ENCODE peak calls at places on chromosomes 13 and 19, in five cellular contexts. One of them, this sample, is unnamed.

GRCh38 chr19:39030854-39031367 is 1.4 kb downstream of the FBXO27 start:
- DNase-seq in HEK293T: no peak
- DNase-seq in NT2/D1: no peak
- DNase-seq in HepG2: peak
- DNase-seq in H1: no peak
- DNase-seq in this sample: no peak

GRCh38 chr19:11024259-11024658 is 63.4 kb downstream of the SMARCA4 start:
- DNase-seq in HEK293T: no peak
- DNase-seq in NT2/D1: no peak
- DNase-seq in HepG2: no peak
- DNase-seq in H1: no peak
- DNase-seq in this sample: no peak

GRCh38 chr13:98717256-98717655 is 35.2 kb downstream of the SLC15A1 start:
- DNase-seq in HepG2: no peak
- DNase-seq in HEK293T: no peak
- DNase-seq in NT2/D1: no peak
- DNase-seq in H1: no peak
- DNase-seq in this sample: no peak

GRCh38 chr13:106484755-106485193 is 50.7 kb downstream of the EFNB2 start:
- DNase-seq in H1: no peak
- DNase-seq in NT2/D1: no peak
- DNase-seq in HepG2: no peak
- DNase-seq in HEK293T: no peak
- DNase-seq in this sample: no peak

GRCh38 chr19:27764186-27764804 is 1448.7 kb downstream of the UQCRFS1 start:
- DNase-seq in NT2/D1: no peak
- DNase-seq in HepG2: no peak
- DNase-seq in HEK293T: no peak
- DNase-seq in H1: no peak
- DNase-seq in this sample: no peak

GRCh38 chr13:92896842-92897241 is 329.8 kb upstream of the GPC6 start:
- DNase-seq in HepG2: peak
- DNase-seq in H1: no peak
- DNase-seq in NT2/D1: peak
- DNase-seq in HEK293T: peak
- DNase-seq in this sample: no peak

GRCh38 chr19:38425810-38426466 is at the start of gene RASGRP4:
- DNase-seq in HepG2: no peak
- DNase-seq in NT2/D1: no peak
- DNase-seq in HEK293T: no peak
- DNase-seq in H1: no peak
- DNase-seq in this sample: no peak

GRCh38 chr19:46608178-46608577 is 7.0 kb downstream of the CALM3 start:
- DNase-seq in HEK293T: no peak
- DNase-seq in H1: no peak
- DNase-seq in HepG2: no peak
- DNase-seq in NT2/D1: no peak
- DNase-seq in this sample: no peak

GRCh38 chr13:113857531-113858195 is 6.2 kb downstream of the GAS6 start:
- DNase-seq in H1: no peak
- DNase-seq in HepG2: no peak
- DNase-seq in NT2/D1: no peak
- DNase-seq in HEK293T: no peak
- DNase-seq in this sample: no peak

GRCh38 chr13:101309014-101309619 is 107.2 kb downstream of the NALCN start:
- DNase-seq in HepG2: no peak
- DNase-seq in NT2/D1: no peak
- DNase-seq in HEK293T: no peak
- DNase-seq in H1: no peak
- DNase-seq in this sample: no peak

GRCh38 chr13:43132228-43132627 is 108.8 kb downstream of the DNAJC15 start:
- DNase-seq in HepG2: peak
- DNase-seq in NT2/D1: peak
- DNase-seq in HEK293T: peak
- DNase-seq in H1: peak
- DNase-seq in this sample: no peak

GRCh38 chr19:3980353-3981251 is 4.7 kb downstream of the EEF2 start:
- DNase-seq in NT2/D1: no peak
- DNase-seq in H1: no peak
- DNase-seq in HepG2: no peak
- DNase-seq in HEK293T: no peak
- DNase-seq in this sample: no peak

GRCh38 chr19:14381689-14382474 is 638 bp downstream of the ADGRE5 start:
- DNase-seq in HepG2: no peak
- DNase-seq in NT2/D1: no peak
- DNase-seq in H1: no peak
- DNase-seq in HEK293T: no peak
- DNase-seq in this sample: no peak
- TF ChIP-seq SUZ12 in HepG2: no peak
- TF ChIP-seq SUZ12 in NT2/D1: no peak
- TF ChIP-seq SUZ12 in H1: no peak
- TF ChIP-seq SUZ12 in HEK293T: no peak
- TF ChIP-seq SUZ12 in this sample: no peak

GRCh38 chr19:41434450-41434849 is 5.3 kb downstream of the DMAC2 start:
- DNase-seq in HEK293T: no peak
- DNase-seq in NT2/D1: no peak
- DNase-seq in HepG2: no peak
- DNase-seq in H1: no peak
- DNase-seq in this sample: no peak
- TF ChIP-seq SUZ12 in HEK293T: no peak
- TF ChIP-seq SUZ12 in NT2/D1: no peak
- TF ChIP-seq SUZ12 in HepG2: no peak
- TF ChIP-seq SUZ12 in H1: no peak
- TF ChIP-seq SUZ12 in this sample: no peak

GRCh38 chr19:49355890-49356289 is 6.3 kb downstream of the TEAD2 start:
- DNase-seq in HepG2: no peak
- DNase-seq in H1: no peak
- DNase-seq in NT2/D1: no peak
- DNase-seq in HEK293T: no peak
- DNase-seq in this sample: no peak
- TF ChIP-seq SUZ12 in HepG2: no peak
- TF ChIP-seq SUZ12 in H1: no peak
- TF ChIP-seq SUZ12 in NT2/D1: no peak
- TF ChIP-seq SUZ12 in HEK293T: no peak
- TF ChIP-seq SUZ12 in this sample: no peak

GRCh38 chr19:752652-753517 is 2.0 kb downstream of the MISP start:
- DNase-seq in HepG2: peak
- DNase-seq in NT2/D1: no peak
- DNase-seq in H1: no peak
- DNase-seq in HEK293T: no peak
- DNase-seq in this sample: no peak

GRCh38 chr19:748274-748598 is 2.7 kb upstream of the MISP start:
- DNase-seq in HepG2: no peak
- DNase-seq in H1: no peak
- DNase-seq in NT2/D1: no peak
- DNase-seq in HEK293T: no peak
- DNase-seq in this sample: no peak

GRCh38 chr19:749811-750210 is 1.1 kb upstream of the MISP start:
- DNase-seq in HEK293T: no peak
- DNase-seq in H1: no peak
- DNase-seq in HepG2: no peak
- DNase-seq in NT2/D1: no peak
- DNase-seq in this sample: no peak

GRCh38 chr19:751501-752341 is 809 bp downstream of the MISP start:
- DNase-seq in NT2/D1: no peak
- DNase-seq in HEK293T: no peak
- DNase-seq in HepG2: peak
- DNase-seq in H1: no peak
- DNase-seq in this sample: no peak

DNA sequence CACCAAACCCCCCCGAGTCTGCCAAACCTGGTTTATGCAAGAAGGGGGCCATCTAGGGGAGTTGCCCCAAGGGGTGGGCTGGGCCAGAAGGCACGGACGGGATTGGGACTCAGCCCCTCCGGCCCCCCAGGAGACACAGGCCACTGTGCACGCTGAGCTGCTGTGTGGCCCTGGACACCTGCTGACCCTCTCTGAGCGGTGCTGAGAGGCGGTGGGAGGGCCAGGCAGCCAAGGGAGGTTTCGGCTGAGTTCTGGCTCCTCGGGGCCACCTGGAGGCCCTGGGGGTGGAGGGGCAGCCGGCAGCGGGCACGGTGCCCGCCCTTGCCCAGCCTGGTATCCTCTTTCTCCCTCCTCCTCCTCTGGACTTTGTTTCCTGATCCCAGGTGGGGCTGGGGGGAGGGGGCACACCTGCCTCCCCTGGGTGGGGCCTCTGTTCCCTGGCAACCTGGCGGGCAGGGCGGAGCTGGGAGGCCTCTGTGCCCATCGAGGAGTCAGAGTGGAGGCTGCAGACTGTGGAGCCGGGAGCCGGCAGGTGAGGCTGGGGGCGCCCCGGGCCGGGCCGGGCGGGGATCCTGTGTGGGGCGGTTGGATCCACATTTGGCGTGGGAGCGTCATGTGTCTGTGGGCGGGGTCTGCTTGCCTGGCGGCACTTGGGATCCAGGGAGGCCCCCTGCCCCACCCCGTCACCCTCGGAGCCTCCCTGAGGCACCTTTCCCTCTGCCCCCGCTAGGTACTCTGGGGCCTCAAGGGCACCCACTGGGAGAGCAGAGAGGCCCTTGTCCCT is at the start of gene MISP:
- DNase-seq in HepG2: no peak
- DNase-seq in NT2/D1: no peak
- DNase-seq in HEK293T: no peak
- DNase-seq in H1: no peak
- DNase-seq in this sample: no peak
- TF ChIP-seq SUZ12 in HepG2: no peak
- TF ChIP-seq SUZ12 in NT2/D1: no peak
- TF ChIP-seq SUZ12 in HEK293T: no peak
- TF ChIP-seq SUZ12 in H1: no peak
- TF ChIP-seq SUZ12 in this sample: no peak

GRCh38 chr19:47848871-47849473 is 10.1 kb upstream of the TPRX2 start:
- DNase-seq in H1: peak
- DNase-seq in NT2/D1: peak
- DNase-seq in HepG2: peak
- DNase-seq in HEK293T: peak
- DNase-seq in this sample: no peak
- TF ChIP-seq SUZ12 in H1: no peak
- TF ChIP-seq SUZ12 in NT2/D1: no peak
- TF ChIP-seq SUZ12 in HepG2: no peak
- TF ChIP-seq SUZ12 in HEK293T: no peak
- TF ChIP-seq SUZ12 in this sample: no peak

This sample was measured in GM12878.